ENCODE peak calls at places on chromosomes 12 and 14, in five cellular contexts. Y, A, E, O and N are unnamed samples.

GRCh38 chr12:101777476-101777875 is 38.2 kb upstream of the SYCP3 start:
- DNase-seq in Y (no peak), A (no peak), E (no peak), O (no peak), N (no peak)

GRCh38 chr14:85205875-85206274 is 324.1 kb upstream of the FLRT2 start:
- DNase-seq in Y (no peak), A (no peak), E (no peak), O (no peak), N (no peak)

GRCh38 chr12:9647825-9648700 is 21.4 kb upstream of the CLEC2D start:
- DNase-seq in Y (peak; percentile 88), A (peak; percentile 83), E (peak; percentile 94), O (peak; percentile 74), N (peak; percentile 44)

GRCh38 chr14:101564819-101565698 is 3.8 kb downstream of the DIO3 start:
- DNase-seq in Y (no peak), A (no peak), E (no peak), O (no peak), N (no peak)

GRCh38 chr14:51023964-51024363 is 70.9 kb downstream of the TRIM9 start:
- DNase-seq in Y (no peak), A (no peak), E (no peak), O (no peak), N (peak; percentile 56)

GRCh38 chr14:94638330-94638729 is 26.1 kb downstream of the SERPINA3 start:
- DNase-seq in Y (no peak), A (no peak), E (no peak), O (no peak), N (no peak)

GRCh38 chr12:27751386-27752047 is 28.5 kb upstream of the KLHL42 start:
- DNase-seq in Y (no peak), A (no peak), E (no peak), O (peak; percentile 95), N (no peak)

GRCh38 chr12:26512213-26512612 is 316.8 kb downstream of the SSPN start:
- DNase-seq in Y (no peak), A (no peak), E (no peak), O (no peak), N (no peak)

GRCh38 chr14:104305511-104306449 is 167.4 kb downstream of the KIF26A start:
- DNase-seq in Y (no peak), A (no peak), E (no peak), O (no peak), N (no peak)

GRCh38 chr14:58904771-58905170 is 267.0 kb downstream of the DACT1 start:
- DNase-seq in Y (no peak), A (no peak), E (no peak), O (no peak), N (no peak)

GRCh38 chr12:63068857-63069442 is 82.1 kb downstream of the AVPR1A start:
- DNase-seq in Y (no peak), A (no peak), E (no peak), O (peak; percentile 65), N (peak; percentile 37)

GRCh38 chr14:81096656-81097055 is 124.1 kb downstream of the GTF2A1 start:
- DNase-seq in Y (no peak), A (no peak), E (no peak), O (no peak), N (no peak)

GRCh38 chr12:84661732-84662326 is 250.8 kb downstream of the SLC6A15 start:
- DNase-seq in Y (no peak), A (no peak), E (no peak), O (peak; percentile 45), N (no peak)

GRCh38 chr14:36663404-36664321 is 2.0 kb downstream of the PAX9 start:
- DNase-seq in Y (no peak), A (no peak), E (no peak), O (peak; percentile 51), N (no peak)

GRCh38 chr12:96219700-96220206 is 25.6 kb downstream of the ELK3 start:
- DNase-seq in Y (no peak), A (no peak), E (no peak), O (peak; percentile 100), N (peak; percentile 75)

GRCh38 chr12:122028601-122029560 is 7.2 kb downstream of the BCL7A start:
- DNase-seq in Y (no peak), A (no peak), E (peak; percentile 62), O (no peak), N (no peak)

GRCh38 chr12:45535610-45536180 is 193.8 kb upstream of the ARID2 start:
- DNase-seq in Y (no peak), A (no peak), E (no peak), O (no peak), N (no peak)

GRCh38 chr12:108633534-108634224 is at the start of gene SELPLG:
- DNase-seq in Y (peak; percentile 79), A (peak; percentile 56), E (peak; percentile 97), O (no peak), N (no peak)

GRCh38 chr14:98494582-98494981 is 777.4 kb downstream of the BCL11B start:
- DNase-seq in Y (no peak), A (no peak), E (no peak), O (peak; percentile 96), N (no peak)

GRCh38 chr12:124603143-124603542 is 35.7 kb upstream of the NCOR2 start:
- DNase-seq in Y (no peak), A (no peak), E (no peak), O (no peak), N (no peak)

GRCh38 chr14:50875359-50876090 is 3.7 kb downstream of the ABHD12B start:
- DNase-seq in Y (no peak), A (no peak), E (peak; percentile 70), O (no peak), N (no peak)

GRCh38 chr14:53093206-53093605 is 59.9 kb downstream of the DDHD1 start:
- DNase-seq in Y (no peak), A (no peak), E (no peak), O (no peak), N (peak; percentile 16)

GRCh38 chr14:50272498-50272897 is 39.5 kb downstream of the L2HGDH start:
- DNase-seq in Y (no peak), A (no peak), E (no peak), O (no peak), N (no peak)

GRCh38 chr14:77031680-77032482 is 3.4 kb upstream of the IRF2BPL start:
- DNase-seq in Y (no peak), A (no peak), E (no peak), O (peak; percentile 59), N (no peak)

GRCh38 chr14:34501004-34501580 is 38.4 kb downstream of the EAPP start:
- DNase-seq in Y (no peak), A (no peak), E (no peak), O (no peak), N (no peak)

GRCh38 chr14:75823334-75823733 is 158.5 kb downstream of the TGFB3 start:
- DNase-seq in Y (no peak), A (no peak), E (no peak), O (no peak), N (no peak)

GRCh38 chr14:64656986-64657385 is 47.2 kb upstream of the PLEKHG3 start:
- DNase-seq in Y (no peak), A (no peak), E (no peak), O (peak; percentile 77), N (no peak)

GRCh38 chr12:95440401-95440800 is 33.6 kb upstream of the METAP2 start:
- DNase-seq in Y (no peak), A (no peak), E (no peak), O (no peak), N (no peak)

GRCh38 chr12:102769323-102769916 is 147.6 kb downstream of the PAH start:
- DNase-seq in Y (no peak), A (peak; percentile 23), E (peak; percentile 22), O (peak; percentile 51), N (peak; percentile 27)

GRCh38 chr14:39555749-39556148 is 123.5 kb upstream of the FBXO33 start:
- DNase-seq in Y (no peak), A (no peak), E (no peak), O (no peak), N (no peak)

GRCh38 chr14:42947991-42948390 is 1341.3 kb downstream of the LRFN5 start:
- DNase-seq in Y (no peak), A (no peak), E (no peak), O (no peak), N (no peak)

GRCh38 chr14:85587152-85587697 is 57.3 kb downstream of the FLRT2 start:
- DNase-seq in Y (no peak), A (no peak), E (no peak), O (peak; percentile 70), N (peak; percentile 98)

GRCh38 chr12:99433155-99433554 is 214.4 kb upstream of the GARIN6 start:
- DNase-seq in Y (no peak), A (no peak), E (no peak), O (no peak), N (no peak)

GRCh38 chr12:6199531-6200265 is 502 bp upstream of the CD9 start:
- DNase-seq in Y (peak; percentile 24), A (no peak), E (no peak), O (peak; percentile 39), N (no peak)

GRCh38 chr12:6201775-6202292 is 1.6 kb downstream of the CD9 start:
- DNase-seq in Y (no peak), A (no peak), E (no peak), O (no peak), N (no peak)

GRCh38 chr12:6200266-6201198 is at the start of gene CD9:
- DNase-seq in Y (peak; percentile 24), A (peak; percentile 75), E (peak; percentile 45), O (peak; percentile 74), N (no peak)

GRCh38 chr12:6202331-6202730 is 2.1 kb downstream of the CD9 start:
- DNase-seq in Y (no peak), A (no peak), E (no peak), O (no peak), N (no peak)

GRCh38 chr12:6201199-6201608 is 1.0 kb downstream of the CD9 start:
- DNase-seq in Y (no peak), A (no peak), E (no peak), O (peak; percentile 51), N (no peak)
- TF ChIP-seq CTCF in Y (no peak), A (no peak), E (peak; percentile 34), O (peak; percentile 23), N (no peak)

DNA sequence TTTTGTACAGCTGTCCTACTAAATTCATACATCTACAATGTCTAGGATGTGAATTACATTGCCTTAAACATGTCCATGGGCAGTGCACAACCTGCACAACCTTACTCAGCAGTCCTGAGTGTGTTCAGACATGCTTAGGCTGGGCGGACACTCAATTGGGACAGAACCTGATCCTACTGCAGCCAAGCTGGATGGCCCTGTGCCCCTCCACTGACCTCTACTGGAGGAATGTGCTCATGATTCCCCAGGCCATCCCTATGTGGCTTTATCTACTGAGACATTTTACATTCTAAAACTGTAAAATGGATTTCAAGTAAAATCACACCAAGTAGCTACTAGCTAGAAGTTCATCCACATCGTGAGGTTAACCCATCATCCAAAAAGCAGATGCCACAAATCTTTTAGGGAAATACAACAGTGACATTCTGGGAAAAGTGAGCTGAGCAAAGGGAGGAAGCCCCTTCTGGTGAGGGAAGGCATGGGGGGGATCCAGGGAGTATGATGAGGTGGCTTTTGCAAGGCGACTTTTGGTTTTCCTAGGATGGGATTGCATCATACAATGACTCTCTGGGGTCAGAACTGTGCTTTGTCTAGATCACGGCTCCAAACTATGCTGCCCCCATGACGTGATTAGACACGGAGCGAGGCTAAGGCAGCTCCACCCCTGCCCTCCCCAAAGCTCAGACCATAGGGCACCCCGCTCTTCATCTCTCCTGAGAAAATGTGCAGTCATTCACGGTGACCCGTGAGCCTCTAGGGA is 911.7 kb upstream of the TMEM132C start:
- DNase-seq in Y (no peak), A (no peak), E (no peak), O (peak; percentile 66), N (peak; percentile 3)
- TF ChIP-seq CTCF in Y (no peak), A (no peak), E (no peak), O (no peak), N (peak; percentile 65)

GRCh38 chr12:23424685-23425084 is 524.8 kb downstream of the SOX5 start:
- DNase-seq in Y (no peak), A (no peak), E (no peak), O (no peak), N (no peak)
- TF ChIP-seq CTCF in Y (no peak), A (no peak), E (no peak), O (no peak), N (no peak)

GRCh38 chr12:116955382-116956021 is 44.8 kb downstream of the FBXW8 start:
- DNase-seq in Y (no peak), A (no peak), E (no peak), O (peak; percentile 91), N (no peak)
- TF ChIP-seq CTCF in Y (no peak), A (no peak), E (peak; percentile 47), O (peak; percentile 72), N (no peak)